ENCODE peak calls at places on chromosomes 2 and 18, in ten cellular contexts. N, Y, R, D, G, E, J, Z, H and F are unnamed samples.

GRCh38 chr18:79949571-79950439 is 1.6 kb downstream of the SLC66A2 start:
- DNase-seq in J (peak; percentile 69), H (no peak), Z (no peak), D (no peak), Y (peak; percentile 32), N (no peak), G (peak; percentile 83), R (no peak), E (peak; percentile 43), F (peak; percentile 38)

GRCh38 chr2:126029316-126029715 is 626.6 kb upstream of the GYPC start:
- DNase-seq in E (no peak), R (no peak), N (no peak), D (no peak), G (no peak), H (peak; percentile 44), J (no peak), Z (no peak), Y (no peak), F (no peak)

GRCh38 chr18:61855127-61855991 is 37.4 kb downstream of the RNF152 start:
- DNase-seq in H (no peak), R (no peak), Z (no peak), E (no peak), J (no peak), D (no peak), N (no peak), G (no peak), Y (no peak), F (no peak)

GRCh38 chr2:226125151-226125550 is 674.5 kb downstream of the IRS1 start:
- DNase-seq in N (no peak), R (no peak), D (no peak), G (no peak), Y (no peak), Z (no peak), H (no peak), J (no peak), E (no peak), F (no peak)

GRCh38 chr2:236790991-236791390 is 221.4 kb downstream of the ACKR3 start:
- DNase-seq in Y (no peak), N (no peak), G (no peak), R (no peak), Z (no peak), J (no peak), E (no peak), D (no peak), H (no peak), F (no peak)

GRCh38 chr2:86290596-86291327 is 46.7 kb downstream of the REEP1 start:
- DNase-seq in E (no peak), N (no peak), G (no peak), Z (no peak), J (no peak), D (no peak), H (no peak), Y (no peak), R (no peak), F (no peak)

GRCh38 chr2:240626531-240627300 is 1.4 kb downstream of the GPR35 start:
- DNase-seq in N (peak; percentile 7), Y (no peak), H (no peak), R (no peak), G (peak; percentile 77), E (peak; percentile 49), D (no peak), J (peak; percentile 66), Z (no peak), F (no peak)

GRCh38 chr2:224520064-224520463 is 65.1 kb downstream of the CUL3 start:
- DNase-seq in R (no peak), H (no peak), J (no peak), Y (no peak), E (no peak), G (no peak), D (peak; percentile 86), Z (no peak), N (no peak), F (no peak)

GRCh38 chr2:86747708-86748627 is 27.9 kb downstream of the RMND5A start:
- DNase-seq in E (peak; percentile 20), J (no peak), R (no peak), Z (peak; percentile 17), D (no peak), N (no peak), Y (no peak), H (no peak), G (no peak), F (no peak)

GRCh38 chr2:207869784-207870778 is 100.4 kb upstream of the FZD5 start:
- DNase-seq in E (no peak), Z (no peak), N (no peak), H (no peak), R (peak; percentile 27), J (no peak), D (no peak), Y (no peak), G (no peak), F (no peak)

GRCh38 chr2:128289439-128289838 is 29.2 kb downstream of the HS6ST1 start:
- DNase-seq in G (no peak), Z (no peak), R (no peak), E (no peak), J (no peak), N (no peak), D (no peak), H (no peak), Y (no peak), F (no peak)

DNA sequence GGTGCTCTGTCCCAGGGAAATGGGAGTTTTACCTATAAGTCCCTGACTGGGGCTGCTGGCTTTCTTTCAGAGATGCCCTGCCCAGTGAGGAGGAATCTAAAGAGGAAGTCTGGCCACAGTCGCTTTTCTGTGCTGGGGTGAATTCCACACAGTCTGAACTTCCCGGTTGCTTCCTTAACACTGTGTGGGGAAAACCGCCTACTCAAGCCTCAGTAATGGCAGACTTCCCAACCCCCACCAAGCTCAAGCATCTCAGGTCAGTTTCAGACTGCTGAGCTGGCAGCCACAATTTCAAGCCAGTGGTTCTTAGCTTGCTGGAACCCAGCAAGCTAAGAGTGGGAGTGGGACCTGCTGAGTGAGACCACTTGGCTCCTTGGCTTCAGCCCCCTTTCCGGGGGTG is 54.9 kb downstream of the NUP35 start:
- DNase-seq in D (no peak), J (no peak), Y (no peak), G (no peak), Z (no peak), H (no peak), N (no peak), R (no peak), E (no peak), F (no peak)
- H3K9me3 ChIP-seq in D (peaks cover 3% of the 10 kb centered on the region), J (peaks cover 9% of the 10 kb centered on the region), Y (peaks cover 17% of the 10 kb centered on the region), G (no peaks in the 10 kb centered on the region), Z (peaks cover 5% of the 10 kb centered on the region), H (no peaks in the 10 kb centered on the region), N (no peaks in the 10 kb centered on the region), R (peaks cover 26% of the 10 kb centered on the region), E (peaks cover 4% of the 10 kb centered on the region), F (peaks cover 39% of the 10 kb centered on the region)

GRCh38 chr2:10331033-10331701 is 28.5 kb downstream of the HPCAL1 start:
- DNase-seq in Y (peak; percentile 78), R (peak; percentile 36), H (no peak), Z (peak; percentile 71), N (no peak), J (no peak), D (peak; percentile 40), E (peak; percentile 80), G (no peak), F (peak; percentile 22)
- TF ChIP-seq EP300 in Y (no peak), R (no peak), H (no peak), Z (no peak), N (no peak), J (no peak), D (no peak), E (no peak), G (no peak), F (no peak)

GRCh38 chr2:214203744-214204289 is 207.0 kb upstream of the VWC2L start:
- DNase-seq in R (no peak), Y (no peak), H (no peak), G (no peak), D (no peak), Z (no peak), E (no peak), J (no peak), N (no peak), F (no peak)
- H3K9me3 ChIP-seq in R (no peaks in the 10 kb centered on the region), Y (peaks cover 4% of the 10 kb centered on the region), H (no peaks in the 10 kb centered on the region), G (no peaks in the 10 kb centered on the region), D (no peaks in the 10 kb centered on the region), Z (no peaks in the 10 kb centered on the region), E (no peaks in the 10 kb centered on the region), J (no peaks in the 10 kb centered on the region), N (no peaks in the 10 kb centered on the region), F (no peaks in the 10 kb centered on the region)

DNA sequence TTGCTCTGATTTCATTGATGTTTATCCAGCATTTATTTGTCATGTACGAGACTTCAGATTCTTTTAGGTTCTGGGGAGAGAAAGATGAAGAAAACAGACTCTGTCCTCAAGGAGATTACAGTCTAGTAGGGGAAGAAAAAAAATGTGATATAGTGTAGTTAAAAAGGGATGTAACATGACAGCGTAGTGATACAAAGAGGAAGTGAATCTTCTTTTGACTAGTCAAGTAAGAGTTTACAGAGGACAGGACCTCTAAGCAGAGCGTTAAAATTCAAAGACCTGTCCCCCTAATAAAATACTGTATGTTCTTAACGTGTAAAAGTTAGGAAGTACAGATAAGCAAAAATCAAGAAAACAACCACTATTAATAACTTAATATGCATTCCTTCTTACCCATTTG is 47.7 kb downstream of the NCOA1 start:
- DNase-seq in G (no peak), Z (no peak), J (no peak), D (no peak), N (no peak), H (no peak), Y (no peak), R (no peak), E (no peak), F (no peak)
- TF ChIP-seq EP300 in G (no peak), Z (no peak), J (no peak), D (no peak), N (no peak), H (no peak), Y (no peak), R (no peak), E (no peak), F (no peak)

DNA sequence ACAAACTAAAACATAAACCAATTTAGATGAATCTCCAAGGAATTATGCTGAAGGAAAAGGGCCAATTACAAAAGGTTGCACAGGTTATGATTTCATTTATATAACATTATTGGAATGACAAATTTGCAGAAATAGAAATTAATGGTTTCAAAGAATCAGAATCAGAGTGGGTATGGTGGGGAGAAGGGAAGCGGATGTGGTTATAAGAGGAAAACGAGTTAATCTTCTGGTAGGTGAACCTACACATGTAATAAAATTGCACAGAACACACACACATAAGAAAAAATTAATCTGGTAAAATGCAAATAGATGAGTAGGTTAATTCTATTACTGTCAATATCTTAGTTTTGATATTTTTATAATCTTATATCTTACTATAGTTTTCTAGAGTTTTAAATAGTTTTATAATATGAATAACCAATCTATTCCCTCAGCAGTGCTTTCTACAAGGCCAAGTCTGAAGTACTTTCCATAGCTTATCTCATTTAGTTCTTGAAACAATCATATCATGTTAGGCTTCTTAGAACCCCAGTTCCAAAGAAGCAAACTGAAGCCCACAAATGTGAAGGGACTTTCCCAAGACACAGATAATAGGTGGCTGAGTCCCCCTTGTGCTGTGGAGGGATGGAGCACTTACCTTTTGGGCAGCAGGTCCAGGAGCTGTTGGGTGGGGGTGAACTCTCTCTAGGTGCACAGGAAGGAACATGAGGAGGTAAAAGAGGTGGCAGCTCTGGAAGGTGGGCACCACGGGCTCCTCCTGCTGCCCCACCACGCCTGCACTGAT is 31.5 kb downstream of the ZNF519 start:
- DNase-seq in Y (no peak), R (no peak), G (no peak), D (no peak), N (no peak), E (no peak), H (no peak), J (no peak), Z (no peak), F (no peak)
- H3K9me3 ChIP-seq in Y (peaks cover 19% of the 10 kb centered on the region), R (peaks cover 23% of the 10 kb centered on the region), G (peaks cover 6% of the 10 kb centered on the region), D (no peaks in the 10 kb centered on the region), N (no peaks in the 10 kb centered on the region), E (peaks cover 10% of the 10 kb centered on the region), H (peaks cover 16% of the 10 kb centered on the region), J (peaks cover 5% of the 10 kb centered on the region), Z (no peaks in the 10 kb centered on the region), F (peaks cover 26% of the 10 kb centered on the region)